ENCODE peak calls at places on chromosomes 2 and 18, in four cellular contexts. Z is right cardiac atrium; L is NCI-H1694; A is activated naive CD4-positive, alpha-beta T cell treated with anti-CD3 and anti-CD28 coated beads for 36 hours. N is an unnamed sample.

GRCh38 chr2:119431155-119431975 is at the start of gene TMEM37:
- DNase-seq in Z (peak; percentile 91), L (no peak), A (peak; percentile 7), N (no peak)

GRCh38 chr2:98664323-98664722 is 55.9 kb downstream of the UNC50 start:
- DNase-seq in Z (no peak), L (no peak), A (peak; percentile 78), N (no peak)

GRCh38 chr2:128444044-128444771 is 125.5 kb upstream of the HS6ST1 start:
- DNase-seq in Z (no peak), L (peak; percentile 83), A (no peak), N (peak; percentile 57)

GRCh38 chr2:200782243-200782642 is 29.5 kb upstream of the BZW1 start:
- DNase-seq in Z (no peak), L (no peak), A (no peak), N (no peak)

GRCh38 chr18:13464432-13465125 is 246.0 kb downstream of the LDLRAD4 start:
- DNase-seq in Z (peak; percentile 85), L (no peak), A (peak; percentile 86), N (peak; percentile 88)

GRCh38 chr18:48975221-48975816 is 24.6 kb upstream of the SMAD7 start:
- DNase-seq in Z (peak; percentile 74), L (no peak), A (no peak), N (no peak)

GRCh38 chr2:105327690-105328089 is 1.8 kb downstream of the TGFBRAP1 start:
- DNase-seq in Z (no peak), L (no peak), A (no peak), N (no peak)

GRCh38 chr2:42722328-42723190 is 41.4 kb downstream of the OXER1 start:
- DNase-seq in Z (peak; percentile 80), L (no peak), A (peak; percentile 77), N (no peak)

GRCh38 chr2:133986076-133986837 is 267.6 kb upstream of the MGAT5 start:
- DNase-seq in Z (no peak), L (no peak), A (no peak), N (no peak)

GRCh38 chr2:163771596-163771995 is 35.8 kb upstream of the FIGN start:
- DNase-seq in Z (no peak), L (no peak), A (no peak), N (no peak)

GRCh38 chr2:64915510-64915900 is 73.7 kb upstream of the SLC1A4 start:
- DNase-seq in Z (no peak), L (no peak), A (no peak), N (peak; percentile 31)

GRCh38 chr2:219631406-219631891 is 4.0 kb downstream of the SLC4A3 start:
- DNase-seq in Z (peak; percentile 61), L (no peak), A (no peak), N (peak; percentile 76)

GRCh38 chr2:79860233-79861058 is 347.6 kb downstream of the CTNNA2 start:
- DNase-seq in Z (no peak), L (peak; percentile 33), A (no peak), N (no peak)

GRCh38 chr2:159807183-159808037 is 9.4 kb upstream of the CD302 start:
- DNase-seq in Z (no peak), L (peak; percentile 37), A (peak; percentile 43), N (no peak)

GRCh38 chr2:67399831-67400489 is 2.8 kb downstream of the ETAA1 start:
- DNase-seq in Z (no peak), L (no peak), A (no peak), N (no peak)

GRCh38 chr2:7031424-7032245 is 114.4 kb downstream of the RNF144A start:
- DNase-seq in Z (peak; percentile 58), L (peak; percentile 92), A (peak; percentile 46), N (no peak)

GRCh38 chr18:13813271-13813849 is 10.6 kb upstream of the MC5R start:
- DNase-seq in Z (peak; percentile 84), L (peak; percentile 50), A (peak; percentile 75), N (no peak)

GRCh38 chr2:27041708-27042107 is 8.9 kb downstream of the TMEM214 start:
- DNase-seq in Z (no peak), L (no peak), A (no peak), N (no peak)

GRCh38 chr2:19762142-19762541 is 139.6 kb downstream of the TTC32 start:
- DNase-seq in Z (no peak), L (no peak), A (no peak), N (no peak)

GRCh38 chr2:231604101-231604684 is 11.5 kb downstream of the TEX44 start:
- DNase-seq in Z (peak; percentile 83), L (no peak), A (no peak), N (peak; percentile 82)

GRCh38 chr2:201680743-201681142 is 17.7 kb downstream of the MPP4 start:
- DNase-seq in Z (no peak), L (peak; percentile 9), A (peak; percentile 34), N (no peak)

GRCh38 chr2:146764301-146764700 is 1080.5 kb upstream of the ACVR2A start:
- DNase-seq in Z (no peak), L (no peak), A (no peak), N (no peak)

GRCh38 chr2:216195565-216195978 is 86.4 kb downstream of the XRCC5 start:
- DNase-seq in Z (no peak), L (no peak), A (peak; percentile 61), N (no peak)

GRCh38 chr2:47062721-47063120 is 92.4 kb downstream of the STPG4 start:
- DNase-seq in Z (peak; percentile 21), L (no peak), A (no peak), N (no peak)

N was measured in cardiac septum.